ENCODE peak calls at places on chromosomes 7 and 10, in four cellular contexts. One of them, this sample, is unnamed. For H3K4me1, the result is how much of the 10 kb centered on the place peaks cover.

GRCh38 chr10:100395626-100396025 is 48.6 kb downstream of the SCD start:
- DNase-seq in A549: no peak
- DNase-seq in DND-41: no peak
- DNase-seq in transverse colon: no peak
- DNase-seq in this sample: no peak

GRCh38 chr10:44069573-44069972 is 315.3 kb downstream of the CXCL12 start:
- DNase-seq in A549: no peak
- DNase-seq in DND-41: no peak
- DNase-seq in transverse colon: no peak
- DNase-seq in this sample: no peak

GRCh38 chr10:102647433-102648268 is 3.4 kb downstream of the TRIM8 start:
- DNase-seq in A549: no peak
- DNase-seq in DND-41: no peak
- DNase-seq in transverse colon: no peak
- DNase-seq in this sample: no peak

GRCh38 chr10:62815373-62816111 is 624 bp downstream of the EGR2 start:
- DNase-seq in A549: peak
- DNase-seq in DND-41: no peak
- DNase-seq in transverse colon: no peak
- DNase-seq in this sample: peak

GRCh38 chr10:121696854-121697253 is 98.6 kb upstream of the FGFR2 start:
- DNase-seq in A549: peak
- DNase-seq in DND-41: peak
- DNase-seq in transverse colon: peak
- DNase-seq in this sample: no peak

GRCh38 chr7:28419717-28420116 is 7.4 kb downstream of the CREB5 start:
- DNase-seq in A549: peak
- DNase-seq in DND-41: no peak
- DNase-seq in transverse colon: no peak
- DNase-seq in this sample: no peak

GRCh38 chr7:28389504-28390385 is 22.6 kb upstream of the CREB5 start:
- DNase-seq in A549: peak
- DNase-seq in DND-41: no peak
- DNase-seq in transverse colon: no peak
- DNase-seq in this sample: no peak

GRCh38 chr10:16950686-16951681 is 133.8 kb upstream of the RSU1 start:
- DNase-seq in A549: peak
- DNase-seq in DND-41: peak
- DNase-seq in transverse colon: no peak
- DNase-seq in this sample: no peak

GRCh38 chr10:13707156-13707881 is 120.6 kb downstream of the PRPF18 start:
- DNase-seq in A549: peak
- DNase-seq in DND-41: peak
- DNase-seq in transverse colon: peak
- DNase-seq in this sample: peak

GRCh38 chr7:113216038-113216437 is 97.7 kb upstream of the SMIM30 start:
- DNase-seq in A549: no peak
- DNase-seq in DND-41: no peak
- DNase-seq in transverse colon: no peak
- DNase-seq in this sample: no peak

GRCh38 chr7:101125989-101126650 is 784 bp upstream of the SERPINE1 start:
- DNase-seq in A549: peak
- DNase-seq in DND-41: no peak
- DNase-seq in transverse colon: peak
- DNase-seq in this sample: peak

GRCh38 chr10:59903871-59904270 is 2.5 kb downstream of the CCDC6 start:
- DNase-seq in A549: no peak
- DNase-seq in DND-41: no peak
- DNase-seq in transverse colon: no peak
- DNase-seq in this sample: no peak

GRCh38 chr7:138247568-138248328 is 171.5 kb downstream of the AKR1D1 start:
- DNase-seq in A549: no peak
- DNase-seq in DND-41: no peak
- DNase-seq in transverse colon: no peak
- DNase-seq in this sample: no peak

GRCh38 chr7:4145576-4145975 is 536.5 kb upstream of the FOXK1 start:
- DNase-seq in A549: no peak
- DNase-seq in DND-41: no peak
- DNase-seq in transverse colon: no peak
- DNase-seq in this sample: no peak

GRCh38 chr10:74947781-74948401 is 121.5 kb downstream of the KAT6B start:
- DNase-seq in A549: no peak
- DNase-seq in DND-41: no peak
- DNase-seq in transverse colon: peak
- DNase-seq in this sample: peak

GRCh38 chr7:129771201-129771927 is 159.8 kb downstream of the NRF1 start:
- DNase-seq in A549: no peak
- DNase-seq in DND-41: no peak
- DNase-seq in transverse colon: no peak
- DNase-seq in this sample: no peak

GRCh38 chr10:104300002-104300735 is 31.2 kb downstream of the GSTO2 start:
- DNase-seq in A549: peak
- DNase-seq in DND-41: no peak
- DNase-seq in transverse colon: no peak
- DNase-seq in this sample: no peak

GRCh38 chr7:113890326-113891030 is 28.3 kb downstream of the PPP1R3A start:
- DNase-seq in A549: no peak
- DNase-seq in DND-41: no peak
- DNase-seq in transverse colon: no peak
- DNase-seq in this sample: no peak

GRCh38 chr10:5858811-5859210 is 30.9 kb downstream of the ANKRD16 start:
- DNase-seq in A549: no peak
- DNase-seq in DND-41: no peak
- DNase-seq in transverse colon: no peak
- DNase-seq in this sample: no peak

GRCh38 chr7:94492601-94493000 is 17.0 kb upstream of the CASD1 start:
- DNase-seq in A549: no peak
- DNase-seq in DND-41: no peak
- DNase-seq in transverse colon: no peak
- DNase-seq in this sample: no peak

GRCh38 chr7:38321967-38322366 is 48.5 kb upstream of the TARP start:
- DNase-seq in A549: no peak
- DNase-seq in DND-41: no peak
- DNase-seq in transverse colon: no peak
- DNase-seq in this sample: no peak

GRCh38 chr10:75716506-75716905 is 285.1 kb downstream of the LRMDA start:
- DNase-seq in A549: no peak
- DNase-seq in DND-41: no peak
- DNase-seq in transverse colon: no peak
- DNase-seq in this sample: no peak

GRCh38 chr7:98163704-98164478 is 47.3 kb upstream of the BHLHA15 start:
- DNase-seq in A549: no peak
- DNase-seq in DND-41: no peak
- DNase-seq in transverse colon: peak
- DNase-seq in this sample: no peak

GRCh38 chr7:25726180-25726579 is 425.8 kb upstream of the NFE2L3 start:
- DNase-seq in A549: no peak
- DNase-seq in DND-41: no peak
- DNase-seq in transverse colon: no peak
- DNase-seq in this sample: no peak

GRCh38 chr7:95871078-95871848 is 98.9 kb downstream of the DYNC1I1 start:
- DNase-seq in A549: peak
- DNase-seq in DND-41: peak
- DNase-seq in transverse colon: no peak
- DNase-seq in this sample: no peak

GRCh38 chr10:52030051-52030867 is 283.8 kb upstream of the DKK1 start:
- DNase-seq in A549: no peak
- DNase-seq in DND-41: no peak
- DNase-seq in transverse colon: no peak
- DNase-seq in this sample: no peak

GRCh38 chr10:27145937-27146336 is 8.2 kb downstream of the YME1L1 start:
- DNase-seq in A549: no peak
- DNase-seq in DND-41: no peak
- DNase-seq in transverse colon: no peak
- DNase-seq in this sample: no peak

GRCh38 chr7:155738652-155739537 is 73.4 kb downstream of the SHH start:
- DNase-seq in A549: peak
- DNase-seq in DND-41: peak
- DNase-seq in transverse colon: peak
- DNase-seq in this sample: peak

GRCh38 chr10:34576789-34577188 is 238.3 kb downstream of the PARD3 start:
- DNase-seq in A549: no peak
- DNase-seq in DND-41: no peak
- DNase-seq in transverse colon: no peak
- DNase-seq in this sample: no peak

GRCh38 chr7:51326646-51327286 is 10.2 kb upstream of the COBL start:
- DNase-seq in A549: no peak
- DNase-seq in DND-41: no peak
- DNase-seq in transverse colon: no peak
- DNase-seq in this sample: no peak

GRCh38 chr7:92177362-92177761 is 1.6 kb downstream of the LRRD1 start:
- DNase-seq in A549: peak
- DNase-seq in DND-41: no peak
- DNase-seq in transverse colon: no peak
- DNase-seq in this sample: no peak

GRCh38 chr7:116843373-116843772 is 19.0 kb upstream of the CAPZA2 start:
- DNase-seq in A549: no peak
- DNase-seq in DND-41: no peak
- DNase-seq in transverse colon: no peak
- DNase-seq in this sample: no peak

DNA sequence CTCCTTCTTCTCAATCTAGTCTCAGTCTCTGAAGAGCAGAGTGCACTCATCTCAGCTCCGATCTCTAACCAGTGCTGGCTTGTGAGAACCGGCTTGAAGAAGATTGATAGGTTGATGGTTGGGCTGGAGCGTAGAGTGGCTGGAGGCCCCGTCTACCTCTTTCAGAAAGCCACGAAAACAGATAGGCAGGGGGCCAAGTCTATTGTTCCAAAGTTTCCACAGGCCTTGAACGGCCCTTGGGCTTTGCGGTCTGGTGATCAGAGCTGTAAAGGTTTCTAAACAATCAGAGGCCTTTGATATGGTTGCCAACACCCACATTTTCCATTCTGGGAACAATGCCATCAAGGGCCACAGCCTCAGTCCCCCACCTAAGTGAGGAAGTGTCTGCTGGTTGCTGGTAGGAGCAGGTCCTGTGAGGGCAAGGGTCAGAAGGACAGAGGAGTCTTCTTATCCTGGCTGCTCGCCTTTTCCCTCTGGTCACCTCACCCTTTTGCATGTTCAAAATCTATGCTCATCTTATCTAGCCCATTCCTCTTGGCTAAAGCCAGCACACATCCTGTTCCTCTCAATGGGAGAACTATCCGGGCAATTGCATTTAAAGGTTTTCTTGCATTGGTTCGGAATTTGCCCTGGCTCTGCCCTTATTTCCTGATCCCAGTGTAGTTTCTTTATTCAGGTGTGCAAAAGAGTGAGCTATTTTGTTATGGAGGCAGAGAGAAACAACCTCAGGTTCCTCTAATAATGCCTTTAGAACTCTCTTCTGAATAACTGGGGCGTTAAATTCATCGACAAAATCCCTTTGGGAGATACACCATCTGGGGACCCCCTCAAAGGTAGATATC is 70.3 kb upstream of the KMT2E start:
- DNase-seq in A549: peak
- DNase-seq in DND-41: peak
- DNase-seq in transverse colon: peak
- DNase-seq in this sample: peak
- H3K4me1 ChIP-seq in A549: under half
- H3K4me1 ChIP-seq in DND-41: under half
- H3K4me1 ChIP-seq in transverse colon: under half
- H3K4me1 ChIP-seq in this sample: half or more

GRCh38 chr7:45891462-45892402 is 3.4 kb downstream of the IGFBP1 start:
- DNase-seq in A549: no peak
- DNase-seq in DND-41: no peak
- DNase-seq in transverse colon: no peak
- DNase-seq in this sample: no peak

GRCh38 chr7:45894665-45895062 is 6.4 kb downstream of the IGFBP1 start:
- DNase-seq in A549: no peak
- DNase-seq in DND-41: no peak
- DNase-seq in transverse colon: no peak
- DNase-seq in this sample: no peak

GRCh38 chr7:45893996-45894664 is 5.8 kb downstream of the IGFBP1 start:
- DNase-seq in A549: no peak
- DNase-seq in DND-41: no peak
- DNase-seq in transverse colon: no peak
- DNase-seq in this sample: no peak

GRCh38 chr7:45892407-45893035 is 4.2 kb downstream of the IGFBP1 start:
- DNase-seq in A549: no peak
- DNase-seq in DND-41: no peak
- DNase-seq in transverse colon: no peak
- DNase-seq in this sample: no peak

GRCh38 chr7:45893374-45893995 is 5.2 kb downstream of the IGFBP1 start:
- DNase-seq in A549: no peak
- DNase-seq in DND-41: no peak
- DNase-seq in transverse colon: no peak
- DNase-seq in this sample: no peak
- H3K4me1 ChIP-seq in A549: under half
- H3K4me1 ChIP-seq in DND-41: under half
- H3K4me1 ChIP-seq in transverse colon: under half
- H3K4me1 ChIP-seq in this sample: under half

GRCh38 chr7:22351329-22351692 is 5.6 kb downstream of the RAPGEF5 start:
- DNase-seq in A549: no peak
- DNase-seq in DND-41: no peak
- DNase-seq in transverse colon: no peak
- DNase-seq in this sample: no peak

GRCh38 chr7:22352812-22353340 is 4.1 kb downstream of the RAPGEF5 start:
- DNase-seq in A549: no peak
- DNase-seq in DND-41: no peak
- DNase-seq in transverse colon: no peak
- DNase-seq in this sample: no peak

GRCh38 chr7:22351878-22352277 is 5.1 kb downstream of the RAPGEF5 start:
- DNase-seq in A549: no peak
- DNase-seq in DND-41: no peak
- DNase-seq in transverse colon: no peak
- DNase-seq in this sample: no peak

GRCh38 chr7:22348379-22348778 is 8.6 kb downstream of the RAPGEF5 start:
- DNase-seq in A549: no peak
- DNase-seq in DND-41: no peak
- DNase-seq in transverse colon: no peak
- DNase-seq in this sample: no peak

GRCh38 chr7:22350466-22351328 is 6.3 kb downstream of the RAPGEF5 start:
- DNase-seq in A549: no peak
- DNase-seq in DND-41: no peak
- DNase-seq in transverse colon: no peak
- DNase-seq in this sample: no peak
- H3K4me1 ChIP-seq in A549: under half
- H3K4me1 ChIP-seq in DND-41: half or more
- H3K4me1 ChIP-seq in transverse colon: under half
- H3K4me1 ChIP-seq in this sample: under half

GRCh38 chr7:39952791-39953190 is 2.7 kb downstream of the CDK13 start:
- DNase-seq in A549: no peak
- DNase-seq in DND-41: no peak
- DNase-seq in transverse colon: no peak
- DNase-seq in this sample: no peak
- H3K4me1 ChIP-seq in A549: under half
- H3K4me1 ChIP-seq in DND-41: half or more
- H3K4me1 ChIP-seq in transverse colon: under half
- H3K4me1 ChIP-seq in this sample: under half

This sample was measured in mucosa of descending colon.